ENCODE peak calls at places on chromosomes 2 and 18, in ten cellular contexts. S is endothelial cell of umbilical vein, Q is uterus, P is ovary, J is A549, C is Peyer's patch, I is right lobe of liver, O is prostate gland, R is adrenal gland, M is tibial nerve. D is an unnamed sample.
A peak's percentile ranks its signal among the peaks of the same experiment; 100 is the strongest.

GRCh38 chr2:83003555-83003954 is 1455.5 kb downstream of the SUCLG1 start:
- DNase-seq in C (no peak), P (no peak), Q (no peak), I (no peak), J (no peak), R (no peak), M (no peak), S (no peak), O (no peak), D (no peak)

GRCh38 chr2:142300517-142300916 is 169.7 kb upstream of the LRP1B start:
- DNase-seq in I (no peak), S (no peak), J (no peak), P (no peak), O (no peak), C (no peak), Q (no peak), M (no peak), R (no peak), D (no peak)

GRCh38 chr2:36338827-36339145 is 16.8 kb upstream of the CRIM1 start:
- DNase-seq in Q (no peak), S (no peak), M (no peak), O (no peak), J (no peak), R (no peak), P (no peak), C (no peak), I (no peak), D (no peak)

GRCh38 chr18:42296723-42297122 is 341.7 kb downstream of the PIK3C3 start:
- DNase-seq in I (no peak), C (no peak), R (no peak), Q (no peak), S (no peak), J (no peak), O (no peak), M (no peak), P (no peak), D (no peak)

GRCh38 chr2:46181306-46181705 is 115.9 kb upstream of the EPAS1 start:
- DNase-seq in Q (no peak), C (no peak), I (no peak), O (no peak), J (no peak), S (no peak), M (no peak), P (no peak), R (no peak), D (no peak)

GRCh38 chr2:143140864-143141637 is 11.8 kb downstream of the ARHGAP15 start:
- DNase-seq in O (no peak), M (no peak), P (no peak), Q (no peak), S (no peak), I (no peak), R (no peak), J (no peak), C (no peak), D (no peak)

GRCh38 chr2:240231838-240232244 is 91.4 kb upstream of the OTOS start:
- DNase-seq in J (no peak), S (no peak), R (no peak), Q (no peak), C (peak; percentile 41), I (peak; percentile 47), M (no peak), P (peak; percentile 12), O (no peak), D (no peak)

GRCh38 chr2:9770308-9771100 is 72.8 kb upstream of the TAF1B start:
- DNase-seq in J (peak; percentile 91), I (no peak), Q (peak; percentile 66), P (peak; percentile 55), S (peak; percentile 51), O (peak; percentile 71), C (peak; percentile 68), M (peak; percentile 66), R (no peak), D (peak; percentile 75)

GRCh38 chr18:23071285-23071684 is 64.0 kb upstream of the CABLES1 start:
- DNase-seq in P (no peak), Q (no peak), I (no peak), O (peak; percentile 24), M (no peak), R (peak; percentile 33), C (no peak), S (no peak), J (no peak), D (no peak)

GRCh38 chr2:168705534-168706470 is 96.6 kb upstream of the NOSTRIN start:
- DNase-seq in M (no peak), P (no peak), S (peak; percentile 29), O (no peak), J (peak; percentile 3), C (peak; percentile 56), Q (no peak), I (no peak), R (no peak), D (no peak)

GRCh38 chr2:128315122-128315828 is 3.4 kb downstream of the HS6ST1 start:
- DNase-seq in I (peak; percentile 38), M (peak; percentile 11), Q (no peak), S (no peak), R (peak; percentile 13), P (no peak), J (no peak), C (no peak), O (peak; percentile 7), D (no peak)

GRCh38 chr18:76657428-76657827 is 162.4 kb upstream of the ZNF516 start:
- DNase-seq in Q (no peak), S (no peak), J (no peak), M (no peak), O (peak; percentile 46), I (no peak), C (no peak), P (no peak), R (no peak), D (no peak)

GRCh38 chr18:44895176-44895798 is 214.6 kb downstream of the SETBP1 start:
- DNase-seq in M (no peak), R (no peak), J (peak; percentile 16), P (no peak), I (peak; percentile 53), S (peak; percentile 49), C (peak; percentile 55), O (peak; percentile 40), Q (no peak), D (no peak)

GRCh38 chr2:172088245-172089004 is 3.1 kb downstream of the DLX1 start:
- DNase-seq in O (no peak), S (no peak), R (no peak), Q (no peak), C (no peak), J (no peak), M (no peak), P (no peak), I (no peak), D (no peak)

GRCh38 chr18:44518091-44518490 is 162.6 kb upstream of the SETBP1 start:
- DNase-seq in O (no peak), J (no peak), I (no peak), Q (no peak), P (no peak), C (no peak), S (no peak), M (no peak), R (no peak), D (no peak)

GRCh38 chr2:220855296-220855695 is 716.8 kb downstream of the EPHA4 start:
- DNase-seq in C (no peak), R (no peak), I (no peak), Q (no peak), O (no peak), M (no peak), J (no peak), P (no peak), S (no peak), D (peak; percentile 49)

GRCh38 chr2:205644018-205644417 is 38.3 kb upstream of the NRP2 start:
- DNase-seq in M (no peak), Q (no peak), J (no peak), S (no peak), C (no peak), P (no peak), I (no peak), O (no peak), R (no peak), D (no peak)

GRCh38 chr2:70044290-70045040 is 42.8 kb upstream of the PCBP1 start:
- DNase-seq in C (peak; percentile 69), S (no peak), I (peak; percentile 46), R (no peak), P (no peak), O (no peak), Q (no peak), J (no peak), M (no peak), D (no peak)
- TF ChIP-seq POLR2A in C (no peak), S (no peak), I (no peak), R (no peak), P (no peak), O (no peak), Q (no peak), J (no peak), M (no peak), D (no peak)

GRCh38 chr2:236085647-236086046 is 82.5 kb downstream of the GBX2 start:
- DNase-seq in I (no peak), S (no peak), J (no peak), R (no peak), M (no peak), P (no peak), O (no peak), C (peak; percentile 41), Q (no peak), D (no peak)
- H3K4me1 ChIP-seq in I (no peaks in the 10 kb centered on the region), S (peaks cover 6% of the 10 kb centered on the region), J (peaks cover 46% of the 10 kb centered on the region), R (no peaks in the 10 kb centered on the region), M (no peaks in the 10 kb centered on the region), P (peaks cover 1% of the 10 kb centered on the region), O (no peaks in the 10 kb centered on the region), C (no peaks in the 10 kb centered on the region), Q (no peaks in the 10 kb centered on the region), D (peaks cover 11% of the 10 kb centered on the region)

GRCh38 chr2:177165103-177165583 is 47.5 kb upstream of the HNRNPA3 start:
- DNase-seq in R (peak; percentile 67), O (no peak), I (peak; percentile 70), J (no peak), P (peak; percentile 44), M (no peak), C (no peak), Q (peak; percentile 36), S (peak; percentile 72), D (peak; percentile 51)
- TF ChIP-seq POLR2A in R (no peak), O (no peak), I (no peak), J (peak; percentile 27), P (peak; percentile 12), M (no peak), C (no peak), Q (peak; percentile 15), S (no peak), D (no peak)

GRCh38 chr2:15935189-15935588 is 5.2 kb upstream of the MYCN start:
- DNase-seq in I (no peak), J (no peak), Q (no peak), C (no peak), P (no peak), M (no peak), O (no peak), R (no peak), S (no peak), D (no peak)
- H3K4me1 ChIP-seq in I (peaks cover 10% of the 10 kb centered on the region), J (peaks cover 3% of the 10 kb centered on the region), Q (no peaks in the 10 kb centered on the region), C (no peaks in the 10 kb centered on the region), P (no peaks in the 10 kb centered on the region), M (no peaks in the 10 kb centered on the region), O (peaks cover 3% of the 10 kb centered on the region), R (peaks cover 3% of the 10 kb centered on the region), S (peaks cover 7% of the 10 kb centered on the region), D (peaks cover 3% of the 10 kb centered on the region)

D was measured in heart left ventricle.